ENCODE peak calls at places on chromosomes 12 and 14, in five cellular contexts. C is adrenal gland, U is uterus, M is heart left ventricle, G is tibial nerve. X is an unnamed sample.

GRCh38 chr12:119176267-119177055 is 2.3 kb upstream of the HSPB8 start:
- DNase-seq in C (peak; percentile 74), U (peak; percentile 91), M (peak; percentile 97), G (peak; percentile 72), X (peak; percentile 64)

GRCh38 chr12:9732966-9733461 is at the start of gene CLECL1:
- DNase-seq in C (no peak), U (no peak), M (no peak), G (no peak), X (no peak)

GRCh38 chr12:61251076-61251475 is 1009.1 kb upstream of the USP15 start:
- DNase-seq in C (no peak), U (no peak), M (no peak), G (no peak), X (no peak)

GRCh38 chr12:56410768-56411167 is 38.5 kb downstream of the TIMELESS start:
- DNase-seq in C (no peak), U (no peak), M (no peak), G (no peak), X (no peak)

GRCh38 chr12:111803851-111804250 is 37.1 kb downstream of the ALDH2 start:
- DNase-seq in C (no peak), U (no peak), M (no peak), G (no peak), X (no peak)

GRCh38 chr14:76876076-76876475 is 49.9 kb downstream of the LRRC74A start:
- DNase-seq in C (peak; percentile 65), U (peak; percentile 69), M (peak; percentile 61), G (no peak), X (peak; percentile 53)

GRCh38 chr12:11154400-11154925 is 16.5 kb upstream of the SMIM10L1 start:
- DNase-seq in C (no peak), U (no peak), M (no peak), G (no peak), X (no peak)

GRCh38 chr14:92582706-92583452 is 69.3 kb downstream of the RIN3 start:
- DNase-seq in C (no peak), U (no peak), M (no peak), G (no peak), X (no peak)

GRCh38 chr14:42174357-42174756 is 567.7 kb downstream of the LRFN5 start:
- DNase-seq in C (no peak), U (no peak), M (no peak), G (no peak), X (no peak)

GRCh38 chr14:91929700-91930099 is 17.8 kb downstream of the FBLN5 start:
- DNase-seq in C (no peak), U (peak; percentile 57), M (no peak), G (no peak), X (no peak)

GRCh38 chr12:43847427-43847826 is 11.5 kb downstream of the TMEM117 start:
- DNase-seq in C (no peak), U (no peak), M (no peak), G (no peak), X (no peak)

GRCh38 chr14:90871605-90872233 is 55.5 kb upstream of the TTC7B start:
- DNase-seq in C (no peak), U (no peak), M (no peak), G (no peak), X (no peak)

GRCh38 chr14:91774138-91775096 is 42.5 kb upstream of the CATSPERB start:
- DNase-seq in C (no peak), U (no peak), M (no peak), G (no peak), X (no peak)

GRCh38 chr12:6423267-6424007 is 21.3 kb upstream of the CD27 start:
- DNase-seq in C (peak; percentile 91), U (peak; percentile 85), M (peak; percentile 87), G (peak; percentile 77), X (peak; percentile 83)
- TF ChIP-seq POLR2A in C (no peak), U (no peak), M (no peak), G (no peak), X (no peak)

GRCh38 chr12:97943359-97943758 is 480.8 kb downstream of the RMST start:
- DNase-seq in C (no peak), U (no peak), M (no peak), G (no peak), X (no peak)
- H3K4me3 ChIP-seq in C (no peak overlapping the region), U (no peak overlapping the region), M (no peak overlapping the region), G (no peak overlapping the region), X (no peak overlapping the region)

GRCh38 chr12:100268835-100269564 is 2.0 kb downstream of the SCYL2 start:
- DNase-seq in C (no peak), U (no peak), M (no peak), G (no peak), X (no peak)

GRCh38 chr12:100266163-100266801 is 597 bp downstream of the DEPDC4 start:
- DNase-seq in C (no peak), U (no peak), M (no peak), G (no peak), X (no peak)

GRCh38 chr12:100267603-100268281 is 765 bp downstream of the SCYL2 start:
- DNase-seq in C (peak; percentile 52), U (no peak), M (peak; percentile 40), G (no peak), X (no peak)

GRCh38 chr12:100265732-100266131 is 1.1 kb downstream of the DEPDC4 start:
- DNase-seq in C (no peak), U (no peak), M (no peak), G (no peak), X (no peak)

GRCh38 chr12:100266802-100267602 is at the start of the genes DEPDC4 and SCYL2:
- DNase-seq in C (peak; percentile 97), U (peak; percentile 95), M (peak; percentile 95), G (peak; percentile 93), X (peak; percentile 97)
- TF ChIP-seq POLR2A in C (peak; percentile 48), U (peak; percentile 73), M (no peak), G (peak; percentile 86), X (peak; percentile 89)

DNA sequence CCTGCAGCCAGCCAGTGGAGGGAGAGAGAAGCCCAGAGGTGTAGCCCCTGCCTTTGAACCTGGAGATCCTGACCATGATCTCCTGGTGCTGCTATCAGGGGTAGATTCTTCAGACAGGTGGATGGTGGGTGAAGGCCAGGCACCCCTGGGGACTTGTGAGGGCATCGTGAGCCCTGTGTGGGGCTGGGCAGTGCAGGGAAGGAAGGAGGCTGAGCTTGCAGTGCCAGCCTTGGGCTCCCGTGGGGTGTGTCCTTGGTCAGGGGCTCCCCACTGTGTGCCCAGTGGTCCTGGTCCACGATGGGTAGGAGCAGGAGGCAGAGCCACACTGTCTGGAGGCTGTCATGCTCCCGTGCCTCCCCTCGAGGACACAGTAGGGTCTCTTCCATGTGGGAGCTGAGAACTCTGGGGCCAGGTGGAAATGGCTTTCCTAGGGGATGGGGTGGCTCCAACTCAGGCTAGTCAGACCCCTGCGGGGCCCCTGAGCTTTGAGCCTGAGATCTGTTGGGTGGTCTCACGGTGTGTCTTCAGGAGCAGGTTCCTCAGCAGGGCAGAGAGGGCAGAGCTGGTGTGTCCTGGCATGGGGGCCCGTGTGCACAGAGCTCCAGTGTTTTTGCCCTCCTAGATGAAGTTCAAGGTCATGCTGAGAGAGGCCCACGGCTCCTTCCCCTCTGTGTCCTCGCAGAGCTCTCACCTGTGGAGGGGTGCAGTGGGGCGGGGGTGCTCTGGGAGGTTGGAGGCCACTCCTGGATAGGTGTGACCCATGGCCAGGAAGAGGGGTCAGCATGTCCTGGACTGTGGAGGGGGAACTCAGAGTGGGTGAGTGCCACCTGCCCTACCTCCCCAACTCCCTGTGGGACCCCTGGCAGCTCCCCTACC is 25.0 kb downstream of the RTL1 start:
- DNase-seq in C (no peak), U (no peak), M (peak; percentile 13), G (no peak), X (peak; percentile 11)
- H3K4me3 ChIP-seq in C (no peak overlapping the region), U (no peak overlapping the region), M (no peak overlapping the region), G (no peak overlapping the region), X (no peak overlapping the region)

GRCh38 chr14:68250950-68251765 is 431.6 kb downstream of the RAD51B start:
- DNase-seq in C (no peak), U (no peak), M (no peak), G (no peak), X (no peak)
- TF ChIP-seq POLR2A in C (no peak), U (no peak), M (no peak), G (no peak), X (no peak)

GRCh38 chr14:61648377-61648776 is 46.9 kb upstream of the HIF1A start:
- DNase-seq in C (no peak), U (no peak), M (no peak), G (no peak), X (no peak)
- H3K4me3 ChIP-seq in C (no peak overlapping the region), U (no peak overlapping the region), M (no peak overlapping the region), G (no peak overlapping the region), X (no peak overlapping the region)

GRCh38 chr14:20454645-20455354 is at the start of the genes APEX1 and OSGEP:
- DNase-seq in C (peak; percentile 99), U (peak; percentile 97), M (peak; percentile 99), G (peak; percentile 97), X (peak; percentile 99)
- TF ChIP-seq POLR2A in C (peak; percentile 69), U (peak; percentile 66), M (no peak), G (peak; percentile 87), X (peak; percentile 79)

GRCh38 chr12:53343978-53344377 is 7.8 kb upstream of the SP7 start:
- DNase-seq in C (no peak), U (no peak), M (no peak), G (no peak), X (no peak)
- H3K4me3 ChIP-seq in C (no peak overlapping the region), U (no peak overlapping the region), M (no peak overlapping the region), G (no peak overlapping the region), X (no peak overlapping the region)

GRCh38 chr12:117098361-117099217 is 627 bp downstream of the TESC start:
- DNase-seq in C (no peak), U (no peak), M (peak; percentile 32), G (no peak), X (no peak)
- TF ChIP-seq POLR2A in C (no peak), U (no peak), M (no peak), G (no peak), X (no peak)

DNA sequence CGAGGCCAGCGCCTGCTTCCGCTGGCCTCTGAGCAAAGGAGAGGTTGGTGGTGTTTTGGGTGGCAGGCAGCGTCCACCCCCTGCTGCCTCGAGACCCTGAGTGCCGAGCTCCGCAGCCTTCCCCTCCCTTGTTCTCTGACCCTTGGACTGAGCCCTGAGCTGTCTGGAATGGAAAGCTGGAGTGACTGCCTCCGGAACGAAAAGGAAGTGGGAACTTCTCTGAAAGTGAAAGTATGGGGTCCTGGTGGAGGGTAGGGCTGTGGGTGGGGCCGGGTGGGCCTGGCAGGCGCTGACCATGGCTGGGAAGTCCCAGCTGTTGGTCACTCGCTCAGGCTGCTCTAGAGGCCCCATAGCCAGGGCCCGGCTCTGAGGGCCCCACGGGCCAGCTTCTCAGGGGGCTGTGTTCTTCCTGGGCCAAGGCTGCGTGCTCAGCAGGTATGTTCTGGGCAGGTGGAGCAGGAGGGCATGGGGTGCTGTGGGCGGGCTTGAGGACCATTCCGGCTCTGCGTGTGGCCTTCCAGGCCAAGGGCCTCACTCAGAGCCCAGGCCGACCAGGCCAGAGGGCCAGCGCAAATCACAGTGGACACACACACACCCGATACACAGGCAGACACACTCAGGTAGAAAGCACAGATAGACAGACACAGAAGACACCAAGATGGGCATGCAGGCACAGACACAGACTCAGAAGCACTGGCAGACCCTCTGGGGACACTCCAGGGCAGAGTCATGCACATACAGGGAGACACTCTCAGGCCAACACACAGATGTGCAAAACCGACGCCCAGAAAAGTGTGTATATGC is at the start of gene EXOC3L4:
- DNase-seq in C (no peak), U (no peak), M (no peak), G (no peak), X (peak; percentile 64)
- H3K4me3 ChIP-seq in C (no peak within 1 kb of the TSS), U (no peak within 1 kb of the TSS), M (peak within 1 kb of the TSS; percentile 12), G (no peak within 1 kb of the TSS), X (peak within 1 kb of the TSS; percentile 62)

X was measured in right lobe of liver.